ENCODE peak calls at places on chromosomes 12 and 14, in five cellular contexts. E is CD8-positive, alpha-beta T cell; F is dorsolateral prefrontal cortex; J is IMR-90; T is astrocyte of the cerebellum. A is an unnamed sample.

GRCh38 chr14:68198713-68199464 is 379.3 kb downstream of the RAD51B start:
- DNase-seq in E (no peak), F (no peak), J (no peak), T (no peak), A (no peak)

GRCh38 chr12:13592063-13592942 is 389.1 kb downstream of the GRIN2B start:
- DNase-seq in E (no peak), F (no peak), J (no peak), T (no peak), A (peak)

GRCh38 chr12:116376354-116377193 is 99.1 kb upstream of the MED13L start:
- DNase-seq in E (no peak), F (no peak), J (peak), T (no peak), A (no peak)

GRCh38 chr14:102080183-102081080 is 6.4 kb downstream of the HSP90AA1 start:
- DNase-seq in E (no peak), F (no peak), J (no peak), T (no peak), A (no peak)

GRCh38 chr12:49631336-49631907 is 8.1 kb downstream of the PRPF40B start:
- DNase-seq in E (no peak), F (no peak), J (no peak), T (no peak), A (no peak)

GRCh38 chr14:22422238-22422637 is 166.8 kb downstream of the DAD1 start:
- DNase-seq in E (no peak), F (no peak), J (no peak), T (no peak), A (peak)

GRCh38 chr12:126784328-126784921 is 1482.5 kb upstream of the TMEM132C start:
- DNase-seq in E (no peak), F (peak), J (no peak), T (peak), A (peak)

GRCh38 chr14:53929871-53930685 is 26.5 kb downstream of the BMP4 start:
- DNase-seq in E (no peak), F (no peak), J (no peak), T (no peak), A (peak)

GRCh38 chr14:103825103-103825502 is 22.3 kb downstream of the PPP1R13B start:
- DNase-seq in E (no peak), F (no peak), J (no peak), T (no peak), A (no peak)

GRCh38 chr14:84112589-84112988 is 1417.4 kb upstream of the FLRT2 start:
- DNase-seq in E (no peak), F (no peak), J (no peak), T (no peak), A (no peak)

GRCh38 chr14:62162998-62163589 is 400.9 kb downstream of the SNAPC1 start:
- DNase-seq in E (no peak), F (peak), J (peak), T (peak), A (peak)

GRCh38 chr14:31439554-31439953 is 17.8 kb downstream of the DTD2 start:
- DNase-seq in E (no peak), F (no peak), J (no peak), T (no peak), A (no peak)

GRCh38 chr12:111971800-111972199 is 41.2 kb downstream of the TMEM116 start:
- DNase-seq in E (no peak), F (no peak), J (no peak), T (no peak), A (no peak)

GRCh38 chr12:111180830-111181726 is 187.8 kb downstream of the PHETA1 start:
- DNase-seq in E (no peak), F (peak), J (peak), T (no peak), A (no peak)

DNA sequence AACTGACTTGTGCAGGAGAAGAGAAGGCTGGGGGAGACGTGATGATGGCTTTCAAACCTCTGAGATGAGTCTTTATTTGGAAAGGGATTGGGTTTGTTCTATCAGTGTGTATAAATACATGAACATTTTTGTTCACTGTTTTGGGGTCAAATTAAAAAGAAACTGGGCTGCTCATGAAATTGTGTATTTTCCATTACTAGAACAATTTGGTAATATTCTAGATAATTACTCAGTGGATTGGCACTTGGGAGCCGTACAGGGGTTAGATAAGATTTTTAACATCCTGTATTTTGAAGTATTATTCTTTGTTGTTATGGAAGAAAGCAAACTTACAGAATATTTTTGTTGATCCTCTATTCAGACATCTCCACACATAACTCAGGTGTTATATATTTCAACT is 340.6 kb downstream of the PRKD1 start:
- DNase-seq in E (no peak), F (no peak), J (no peak), T (no peak), A (no peak)
- TF ChIP-seq CTCF in E (no peak), F (no peak), J (no peak), T (no peak), A (no peak)

DNA sequence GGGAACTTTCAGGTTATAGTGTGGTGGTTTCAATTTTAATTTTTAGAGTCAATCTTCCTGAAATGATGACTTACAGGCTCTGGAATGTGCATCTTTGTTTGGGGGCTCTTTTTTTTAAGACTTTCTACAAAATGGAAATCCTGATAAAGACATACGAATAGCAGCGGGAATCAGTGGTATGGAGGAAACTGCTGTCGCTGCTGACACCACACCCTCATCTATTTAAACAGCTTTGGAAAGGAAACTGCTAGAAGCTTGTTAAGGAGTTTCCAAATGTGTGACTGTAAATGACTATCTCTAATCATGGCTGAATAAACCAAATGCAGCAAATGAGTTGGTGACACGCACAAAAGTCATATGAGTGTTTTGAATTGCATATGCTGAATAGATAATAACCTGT is 188.4 kb downstream of the EGLN3 start:
- DNase-seq in E (no peak), F (no peak), J (no peak), T (no peak), A (no peak)
- H3K4me3 ChIP-seq in E (no peak), F (no peak), J (no peak), T (no peak), A (no peak)

GRCh38 chr14:24735984-24736630 is 102.1 kb upstream of the GZMB start:
- DNase-seq in E (no peak), F (no peak), J (no peak), T (no peak), A (no peak)

DNA sequence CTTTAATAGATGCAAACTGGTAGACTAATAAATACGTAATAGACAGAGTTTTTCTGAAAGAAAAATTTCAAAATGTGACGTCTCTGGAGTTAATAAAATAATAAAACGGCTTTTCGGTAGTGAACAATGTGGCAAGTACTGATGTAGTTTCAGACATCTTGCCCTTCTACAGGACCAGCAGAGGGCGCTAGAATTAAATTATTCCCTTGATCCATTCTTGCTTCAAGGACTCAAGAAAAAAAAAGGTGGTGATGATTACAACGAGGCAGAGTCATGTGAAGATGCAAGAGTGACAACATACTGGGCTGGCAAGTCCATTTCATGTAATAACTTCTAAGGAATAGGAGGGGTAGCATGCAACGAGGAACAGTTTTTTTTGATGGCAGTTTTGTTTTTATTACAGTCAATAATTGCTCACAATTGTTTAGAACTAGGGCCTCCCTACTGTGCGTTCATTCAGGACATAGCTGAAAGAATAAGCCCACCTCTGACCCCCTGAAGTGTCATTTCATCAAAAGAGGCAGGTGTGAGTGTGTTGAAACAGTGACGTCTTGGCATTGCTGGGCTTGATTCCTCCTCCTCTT is 101.0 kb upstream of the GZMB start:
- DNase-seq in E (no peak), F (peak), J (peak), T (peak), A (peak)
- TF ChIP-seq CTCF in E (peak), F (peak), J (peak), T (peak), A (peak)

DNA sequence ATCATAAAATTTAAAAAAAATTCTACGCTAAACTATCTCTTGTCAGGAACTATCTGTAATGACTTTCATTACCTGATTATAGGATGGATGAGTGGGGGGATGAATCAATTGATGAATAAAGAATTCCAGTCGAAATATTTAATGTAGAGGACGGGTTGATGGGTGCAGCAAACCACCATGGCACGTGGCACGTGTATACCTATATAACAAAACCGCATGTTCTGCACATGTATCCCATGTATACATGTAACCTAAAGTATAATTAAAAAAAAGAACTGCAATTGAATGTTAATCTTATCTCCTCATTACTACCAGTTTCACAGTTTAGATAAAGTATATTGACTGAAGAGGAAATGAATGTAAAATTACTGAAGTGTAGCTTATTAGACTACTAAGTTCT is 23.4 kb downstream of the LRRIQ1 start:
- DNase-seq in E (no peak), F (no peak), J (no peak), T (no peak), A (no peak)
- H3K4me3 ChIP-seq in E (no peak), F (no peak), J (no peak), T (no peak), A (no peak)